ENCODE peak calls at places on chromosome 16, in nine cellular contexts. C is stomach, D is SK-N-SH, Q is K562, X is transverse colon, V is H1, U is GM12878, Z is suprapubic skin, S is esophagus muscularis mucosa. Y is an unnamed sample.

GRCh38 chr16:3536271-3536671 is 35.5 kb downstream of the CLUAP1 start:
- DNase-seq in U (no peak), S (no peak), V (no peak), X (no peak), Q (no peak), D (no peak), Z (no peak), C (no peak), Y (no peak)

GRCh38 chr16:966505-966904 is 4.3 kb downstream of the LMF1 start:
- DNase-seq in S (no peak), V (no peak), Q (no peak), C (no peak), U (no peak), D (no peak), Z (no peak), X (no peak), Y (no peak)

GRCh38 chr16:72455743-72456659 is 284.0 kb upstream of the PMFBP1 start:
- DNase-seq in Z (no peak), C (peak), X (peak), S (no peak), D (no peak), V (no peak), Q (no peak), U (no peak), Y (no peak)

GRCh38 chr16:13883881-13884280 is 36.1 kb upstream of the ERCC4 start:
- DNase-seq in Z (no peak), D (no peak), U (no peak), Q (no peak), V (no peak), X (no peak), S (no peak), C (no peak), Y (no peak)

GRCh38 chr16:10097273-10097672 is 85.0 kb downstream of the GRIN2A start:
- DNase-seq in Z (no peak), U (no peak), S (no peak), D (no peak), V (no peak), C (no peak), X (no peak), Q (no peak), Y (no peak)

GRCh38 chr16:37511-37910 is 15.9 kb downstream of the POLR3K start:
- DNase-seq in D (no peak), Q (no peak), U (no peak), V (no peak), Z (no peak), S (no peak), C (no peak), X (no peak), Y (no peak)

GRCh38 chr16:72961115-72961832 is 86.7 kb downstream of the ZFHX3 start:
- DNase-seq in V (no peak), U (no peak), Z (no peak), C (no peak), Q (peak), X (no peak), D (peak), S (no peak), Y (no peak)

GRCh38 chr16:11547517-11547916 is 39.2 kb downstream of the LITAF start:
- DNase-seq in Q (no peak), U (no peak), X (no peak), D (no peak), Z (no peak), V (no peak), C (no peak), S (no peak), Y (no peak)

GRCh38 chr16:81706327-81707295 is 72.5 kb upstream of the PLCG2 start:
- DNase-seq in U (no peak), V (no peak), Q (no peak), S (no peak), X (no peak), Z (no peak), C (no peak), D (no peak), Y (no peak)

GRCh38 chr16:84752600-84752999 is 52.8 kb downstream of the USP10 start:
- DNase-seq in Q (no peak), V (no peak), X (no peak), Z (no peak), D (no peak), U (no peak), S (no peak), C (no peak), Y (no peak)

GRCh38 chr16:53967172-53967571 is 263.2 kb downstream of the FTO start:
- DNase-seq in C (no peak), Z (no peak), S (no peak), D (no peak), V (no peak), Q (no peak), U (no peak), X (no peak), Y (no peak)

GRCh38 chr16:57141822-57142631 is 43.8 kb downstream of the PSME3IP1 start:
- DNase-seq in D (peak), C (no peak), V (no peak), Z (peak), U (no peak), X (no peak), S (no peak), Q (no peak), Y (no peak)

GRCh38 chr16:71412270-71413160 is 29.3 kb downstream of the TLE7 start:
- DNase-seq in S (no peak), V (peak), Z (peak), U (no peak), D (peak), Q (peak), X (peak), C (peak), Y (peak)

DNA sequence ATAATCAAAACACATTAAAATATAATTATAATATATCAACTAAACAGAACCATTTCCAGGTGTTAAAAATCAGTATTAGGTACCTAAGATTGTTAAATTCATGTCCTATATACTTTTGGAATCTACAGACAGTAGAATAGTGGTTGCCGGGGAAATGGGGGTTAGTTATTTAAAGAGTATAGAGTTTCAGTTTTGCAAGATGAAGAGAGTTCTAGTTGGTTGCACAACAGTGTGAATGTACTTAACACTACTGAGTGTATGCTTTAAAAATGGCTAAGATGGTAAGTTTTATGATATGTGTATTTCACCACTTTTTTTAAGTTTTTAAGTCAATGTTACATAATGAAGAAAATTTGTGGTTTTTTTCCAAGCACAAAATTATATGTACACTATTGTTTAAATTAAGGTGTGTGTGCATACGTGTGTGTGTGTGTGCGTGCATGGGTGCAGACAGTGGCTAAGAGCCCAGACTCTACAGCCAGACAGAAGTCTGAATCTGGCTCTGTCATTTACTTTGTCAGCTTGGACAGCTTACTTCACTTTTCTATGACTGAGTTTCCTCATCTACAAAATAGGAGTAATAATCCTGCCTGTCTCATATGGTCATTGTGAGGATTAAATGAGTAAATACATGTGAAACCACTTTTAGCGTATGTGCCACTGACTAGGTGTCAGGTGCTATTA is 25.3 kb upstream of the PHAF1 start:
- DNase-seq in U (no peak), X (no peak), Z (no peak), S (no peak), V (no peak), D (no peak), Q (no peak), C (no peak), Y (no peak)
- TF ChIP-seq EP300 in U (no peak), X (no peak), Z (no peak), S (no peak), V (no peak), D (no peak), Q (no peak), C (no peak), Y (no peak)

GRCh38 chr16:27974896-27975540 is 88.5 kb downstream of the GSG1L start:
- DNase-seq in C (no peak), U (no peak), Z (no peak), S (no peak), V (no peak), Q (no peak), X (no peak), D (no peak), Y (no peak)
- TF ChIP-seq POLR2AphosphoS5 in C (no peak), U (no peak), Z (no peak), S (no peak), V (no peak), Q (no peak), X (no peak), D (no peak), Y (no peak)

GRCh38 chr16:21646091-21646490 is 6.3 kb downstream of the IGSF6 start:
- DNase-seq in Q (no peak), S (no peak), D (no peak), X (no peak), U (no peak), C (no peak), V (no peak), Z (no peak), Y (no peak)
- TF ChIP-seq EP300 in Q (no peak), S (no peak), D (no peak), X (no peak), U (no peak), C (no peak), V (no peak), Z (no peak), Y (no peak)

GRCh38 chr16:29745126-29745852 is 501 bp downstream of the C16orf54 start:
- DNase-seq in U (no peak), D (no peak), S (no peak), Q (no peak), V (no peak), C (no peak), X (peak), Z (peak), Y (peak)

GRCh38 chr16:29743827-29744531 is 1.8 kb downstream of the C16orf54 start:
- DNase-seq in Z (peak), C (no peak), X (peak), U (no peak), V (no peak), S (no peak), Q (no peak), D (no peak), Y (no peak)

GRCh38 chr16:29744541-29745101 is 1.2 kb downstream of the C16orf54 start:
- DNase-seq in V (no peak), D (no peak), U (no peak), C (no peak), X (no peak), Q (no peak), Z (no peak), S (no peak), Y (no peak)

GRCh38 chr16:29742683-29743275 is 3.0 kb downstream of the C16orf54 start:
- DNase-seq in D (no peak), Z (no peak), Q (no peak), S (no peak), C (no peak), U (no peak), X (no peak), V (no peak), Y (no peak)

GRCh38 chr16:29743475-29743826 is 2.3 kb downstream of the C16orf54 start:
- DNase-seq in U (no peak), Z (no peak), X (no peak), D (no peak), C (no peak), Q (no peak), V (no peak), S (no peak), Y (no peak)
- TF ChIP-seq POLR2AphosphoS5 in U (no peak), Z (no peak), X (no peak), D (no peak), C (no peak), Q (no peak), V (peak), S (no peak), Y (no peak)

Y was measured in upper lobe of left lung.